ENCODE peak calls at places on chromosomes 2 and 18, in five cellular contexts. G is neural progenitor cell, U is GM23248, Y is MM.1S, T is PC-3. L is an unnamed sample. For H3F3A, the result is how much of the 10 kb centered on the place peaks cover.

GRCh38 chr2:31401580-31401979 is 13.0 kb downstream of the XDH start:
- DNase-seq in G (no peak), U (peak), Y (no peak), T (peak), L (no peak)

GRCh38 chr18:23631312-23631711 is 31.4 kb downstream of the ANKRD29 start:
- DNase-seq in G (no peak), U (no peak), T (no peak), Y (no peak), L (no peak)

GRCh38 chr2:190413421-190413820 is 5.3 kb downstream of the MFSD6 start:
- DNase-seq in U (no peak), Y (no peak), G (no peak), T (no peak), L (no peak)

GRCh38 chr2:219125225-219125885 is 35.3 kb downstream of the NHEJ1 start:
- DNase-seq in G (no peak), U (peak), T (peak), Y (no peak), L (no peak)

GRCh38 chr2:135792401-135793152 is 44.4 kb downstream of the LCT start:
- DNase-seq in G (no peak), Y (no peak), T (no peak), U (no peak), L (no peak)

GRCh38 chr18:29753379-29753778 is 1289.2 kb downstream of the DSC3 start:
- DNase-seq in Y (no peak), U (peak), G (no peak), T (peak), L (no peak)

GRCh38 chr2:202643012-202643858 is 8.5 kb downstream of the FAM117B start:
- DNase-seq in G (no peak), Y (no peak), T (no peak), U (no peak), L (no peak)

GRCh38 chr18:31070206-31070605 is 27.7 kb upstream of the DSC3 start:
- DNase-seq in U (no peak), T (no peak), Y (no peak), G (no peak), L (no peak)

GRCh38 chr2:113784823-113785744 is 28.6 kb upstream of the SLC35F5 start:
- DNase-seq in G (no peak), T (no peak), Y (no peak), U (peak), L (no peak)

GRCh38 chr2:231037202-231037730 is at the start of gene C2orf72:
- DNase-seq in G (peak), T (no peak), U (peak), Y (no peak), L (peak)

GRCh38 chr2:231036131-231036530 is 1.2 kb upstream of the C2orf72 start:
- DNase-seq in U (no peak), Y (no peak), T (no peak), G (no peak), L (no peak)

GRCh38 chr2:231037731-231038482 is 584 bp downstream of the C2orf72 start:
- DNase-seq in G (peak), Y (no peak), U (peak), T (no peak), L (peak)

GRCh38 chr2:231038483-231039293 is 1.4 kb downstream of the C2orf72 start:
- DNase-seq in Y (no peak), T (no peak), U (no peak), G (peak), L (peak)

DNA sequence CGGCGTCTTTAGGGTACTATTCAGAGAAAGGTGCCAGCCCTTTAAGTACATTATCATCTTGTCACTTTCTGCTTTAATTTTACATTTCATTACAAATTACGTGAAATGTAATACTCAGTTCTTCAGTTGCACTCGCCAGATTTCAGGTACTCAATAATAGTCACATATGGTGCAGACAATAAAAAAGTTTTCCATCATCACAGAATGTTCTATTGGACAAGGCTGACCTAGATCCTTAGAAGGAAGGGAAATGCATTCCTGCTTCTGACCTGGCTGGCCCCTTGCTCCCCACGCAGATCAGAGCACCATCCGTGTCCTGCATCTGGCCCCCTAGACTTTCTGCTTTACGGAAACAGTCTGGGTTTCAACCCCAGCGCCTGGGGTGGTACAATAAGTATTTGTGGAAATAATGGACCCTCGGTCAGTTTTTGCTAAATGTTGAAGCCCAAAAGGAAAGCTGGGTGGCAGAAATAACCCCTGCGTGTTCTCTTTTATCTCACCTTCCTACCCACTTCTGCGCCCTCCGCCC is 681 bp upstream of the C2orf72 start:
- DNase-seq in G (no peak), T (no peak), Y (no peak), U (no peak), L (no peak)
- TF ChIP-seq EZH2 in G (no peak), T (no peak), Y (no peak), U (peak), L (no peak)

GRCh38 chr2:27442282-27442980 is at the start of gene KRTCAP3:
- DNase-seq in T (peak), U (no peak), Y (no peak), G (peak), L (peak)
- H3F3A ChIP-seq in T (under half), U (under half), Y (under half), G (under half), L (under half)

GRCh38 chr2:55710025-55710424 is 16.4 kb upstream of the PNPT1 start:
- DNase-seq in U (no peak), Y (no peak), G (no peak), T (no peak), L (no peak)

GRCh38 chr2:55703350-55703749 is 9.7 kb upstream of the PNPT1 start:
- DNase-seq in G (no peak), U (no peak), T (no peak), Y (no peak), L (peak)

GRCh38 chr2:55712477-55713060 is 18.9 kb upstream of the PNPT1 start:
- DNase-seq in G (peak), Y (no peak), T (no peak), U (no peak), L (peak)

DNA sequence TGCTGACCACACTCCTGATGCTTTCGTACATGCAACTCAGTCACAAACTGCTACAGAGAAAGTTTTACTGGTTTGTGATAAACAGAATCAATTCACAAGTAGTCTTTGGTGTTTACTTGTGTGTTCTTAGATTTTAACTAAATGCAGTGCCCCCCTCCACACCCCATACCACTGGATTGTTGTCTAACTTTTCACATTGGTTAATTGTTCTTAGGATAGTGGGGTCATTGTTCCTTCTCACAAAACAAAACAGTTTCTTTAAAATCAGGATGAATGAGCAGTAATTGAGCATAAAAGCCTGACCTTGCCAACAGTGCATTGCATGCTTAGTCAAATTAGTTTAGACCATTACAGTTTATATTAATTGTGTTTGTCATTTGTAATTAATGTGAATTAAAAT is 14.1 kb upstream of the PNPT1 start:
- DNase-seq in U (no peak), G (peak), T (no peak), Y (no peak), L (no peak)
- TF ChIP-seq EZH2phosphoT487 in U (no peak), G (no peak), T (no peak), Y (no peak), L (no peak)

GRCh38 chr2:118849226-118850170 is 2.0 kb upstream of the EN1 start:
- DNase-seq in U (no peak), G (peak), T (no peak), Y (no peak), L (peak)

GRCh38 chr2:118848381-118849225 is 1.2 kb upstream of the EN1 start:
- DNase-seq in U (no peak), G (peak), T (no peak), Y (no peak), L (peak)

GRCh38 chr2:118850901-118851268 is 3.4 kb upstream of the EN1 start:
- DNase-seq in G (no peak), T (no peak), U (no peak), Y (no peak), L (peak)

GRCh38 chr2:118851650-118852049 is 4.2 kb upstream of the EN1 start:
- DNase-seq in U (no peak), Y (no peak), T (no peak), G (peak), L (peak)

DNA sequence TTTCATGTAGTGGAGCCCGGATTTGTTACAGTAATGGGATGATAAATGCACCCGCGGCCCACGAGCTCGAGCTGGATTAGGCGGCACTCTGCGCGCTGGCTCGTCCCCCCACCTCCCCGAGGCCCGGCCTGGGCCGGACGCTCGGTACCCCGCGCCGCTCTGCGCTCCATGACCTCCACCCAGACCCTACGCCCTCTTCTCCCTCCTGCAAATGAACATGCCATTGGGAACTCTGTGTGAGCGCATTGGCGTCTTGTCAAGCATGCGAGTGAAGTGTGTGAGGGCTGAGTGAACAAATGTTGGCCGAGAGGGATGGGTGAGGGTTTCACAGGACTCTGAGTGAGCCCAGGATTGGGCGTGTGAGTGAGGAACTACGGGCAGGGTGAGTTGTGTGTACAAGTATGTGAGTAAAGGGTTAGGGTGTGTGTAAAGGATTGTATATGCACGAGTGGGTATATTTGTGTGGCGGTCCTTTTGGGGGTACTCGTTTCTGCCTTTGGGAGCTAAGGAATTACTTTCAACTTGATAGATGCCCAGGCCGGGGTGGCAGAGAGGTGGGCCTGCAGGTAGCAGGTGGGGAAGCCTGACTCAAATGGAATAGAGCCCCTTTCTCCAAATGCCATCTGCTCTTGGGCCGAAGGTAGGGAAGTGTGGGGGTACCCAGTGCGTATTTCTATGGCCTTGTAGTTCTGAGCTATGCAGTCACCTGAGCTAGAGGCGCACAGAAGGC is 2.9 kb upstream of the EN1 start:
- DNase-seq in G (peak), Y (no peak), U (no peak), T (no peak), L (peak)
- TF ChIP-seq EZH2 in G (peak), Y (no peak), U (no peak), T (no peak), L (peak)

GRCh38 chr2:98586466-98587140 is 21.7 kb downstream of the COA5 start:
- DNase-seq in G (no peak), Y (no peak), U (no peak), T (no peak), L (peak)
- H3F3A ChIP-seq in G (under half), Y (under half), U (under half), T (under half), L (under half)

GRCh38 chr2:70692256-70692655 is 75.7 kb downstream of the ADD2 start:
- DNase-seq in Y (no peak), U (no peak), G (no peak), T (no peak), L (no peak)
- TF ChIP-seq EZH2phosphoT487 in Y (no peak), U (no peak), G (no peak), T (no peak), L (no peak)

DNA sequence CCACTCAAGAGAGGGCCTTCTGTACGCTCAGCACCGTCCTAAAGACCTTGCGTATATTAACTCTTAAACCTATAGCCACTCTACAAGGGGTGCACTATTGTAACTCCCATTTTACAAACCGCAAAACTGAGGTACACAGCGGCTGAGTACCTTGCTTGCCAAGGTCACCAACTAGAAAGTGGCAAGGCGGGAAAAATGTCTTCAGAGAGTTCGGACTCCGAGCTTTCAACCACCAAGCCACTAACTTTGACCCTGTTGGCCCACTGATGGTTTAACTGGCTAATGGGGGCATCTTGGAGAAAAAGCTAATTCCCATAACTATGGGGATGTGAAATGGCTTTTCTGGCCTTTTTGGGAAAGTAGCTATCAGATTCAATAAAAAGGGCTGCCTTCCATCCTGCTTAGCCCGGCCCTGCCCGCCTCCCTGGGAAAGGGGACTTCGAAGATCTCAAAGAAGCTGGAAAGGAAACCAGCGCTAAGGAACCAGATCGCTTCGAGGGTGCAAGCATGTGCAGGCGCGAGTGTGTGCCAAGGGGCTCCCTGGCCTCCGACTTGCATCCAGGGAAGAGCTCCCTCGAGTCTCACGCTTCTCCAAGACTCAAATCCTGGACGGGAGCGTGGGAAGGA is 2.4 kb upstream of the SP5 start:
- DNase-seq in U (no peak), Y (no peak), G (peak), T (no peak), L (peak)
- TF ChIP-seq EZH2 in U (no peak), Y (no peak), G (peak), T (no peak), L (peak)

DNA sequence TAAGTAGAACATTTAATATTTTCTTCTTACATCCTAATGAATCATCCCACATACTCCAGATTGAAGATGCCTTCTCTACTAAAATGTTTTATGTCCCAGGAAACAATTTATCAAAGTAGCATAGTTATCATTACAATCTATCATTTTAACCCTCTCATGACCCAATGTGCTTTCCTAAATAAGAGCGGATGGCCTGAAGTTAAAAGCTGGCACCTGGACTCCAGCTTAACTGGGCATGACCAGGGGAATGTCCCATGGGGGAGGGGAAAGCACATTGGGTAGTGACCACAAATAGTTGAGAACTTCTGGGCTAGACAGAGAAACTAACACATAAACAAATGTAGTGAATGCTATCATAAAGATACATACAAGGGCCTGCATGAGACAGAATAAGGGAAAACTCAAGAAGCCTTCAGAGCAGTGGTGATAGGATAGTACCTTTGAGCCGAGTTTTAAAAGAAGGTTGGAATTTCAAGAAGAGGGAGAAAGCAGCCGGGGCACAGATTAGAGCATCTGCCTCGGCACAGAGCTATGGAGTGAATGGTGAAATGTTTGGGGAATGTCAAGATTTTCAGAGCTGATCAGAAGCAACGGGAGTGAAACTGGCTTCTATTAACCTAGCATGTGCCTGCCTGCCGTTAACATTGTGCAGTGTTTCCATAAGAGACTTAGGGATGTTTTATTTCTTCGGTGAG is 97.2 kb upstream of the PPP1CB start:
- DNase-seq in G (no peak), U (no peak), Y (no peak), T (no peak), L (no peak)
- H3F3A ChIP-seq in G (under half), U (under half), Y (under half), T (under half), L (under half)

L was measured in GM23338.